ENCODE peak calls at places on chromosomes 12 and 14, in eight cellular contexts. C is stimulated activated naive CD8-positive, alpha-beta T cell treated with anti-CD3 and anti-CD28 coated beads, Interleukin-15, Interleukin-2, amounts not matched to agents 100 U/mL and 50 U/mL, for 24 hours; Q is activated CD4-positive, alpha-beta memory T cell treated with anti-CD3 and anti-CD28 coated beads, Interleukin-2, amount 10 ng/mL, durations not matched to agents 7 days and 5 days; M is LoVo; B is SJCRH30; U is NB4; W is stimulated activated CD8-positive, alpha-beta memory T cell treated with anti-CD3 and anti-CD28 coated beads, Interleukin-4, amount 100 ng/mL, for 24 hours; A is AG09319. Z is an unnamed sample.

GRCh38 chr12:4824415-4824814 is 85.3 kb upstream of the KCNA1 start:
- DNase-seq in Q (no peak), C (no peak), B (no peak), A (no peak), M (no peak), U (no peak), W (no peak), Z (no peak)

GRCh38 chr14:69701857-69702256 is 65.1 kb upstream of the SRSF5 start:
- DNase-seq in W (no peak), M (no peak), C (no peak), U (peak; percentile 19), B (no peak), A (no peak), Q (no peak), Z (no peak)

GRCh38 chr14:74425525-74426201 is 347 bp downstream of the SYNDIG1L start:
- DNase-seq in Q (peak; percentile 66), C (peak; percentile 68), A (no peak), M (peak; percentile 25), W (peak; percentile 23), B (no peak), U (peak; percentile 33), Z (no peak)

GRCh38 chr12:91383106-91383505 is 200.5 kb upstream of the DCN start:
- DNase-seq in W (no peak), C (no peak), Q (no peak), A (no peak), B (no peak), U (no peak), M (no peak), Z (no peak)

GRCh38 chr12:65596514-65597010 is 227.7 kb upstream of the HMGA2 start:
- DNase-seq in A (no peak), M (no peak), U (no peak), C (no peak), B (no peak), Q (no peak), W (no peak), Z (no peak)

GRCh38 chr12:91817512-91817911 is 328.1 kb downstream of the BTG1 start:
- DNase-seq in C (no peak), B (no peak), M (no peak), U (no peak), W (no peak), A (no peak), Q (no peak), Z (no peak)

GRCh38 chr14:60756847-60757246 is 22.3 kb downstream of the MNAT1 start:
- DNase-seq in A (no peak), U (no peak), Q (no peak), B (peak; percentile 13), M (no peak), C (no peak), W (no peak), Z (no peak)

GRCh38 chr12:28068467-28068866 is 95.9 kb upstream of the PTHLH start:
- DNase-seq in A (no peak), U (no peak), W (no peak), M (no peak), C (no peak), Q (no peak), B (no peak), Z (no peak)

GRCh38 chr14:32430326-32430725 is 101.2 kb downstream of the AKAP6 start:
- DNase-seq in C (no peak), B (peak; percentile 80), U (no peak), A (no peak), Q (peak; percentile 23), W (no peak), M (no peak), Z (no peak)

GRCh38 chr14:78997811-78998210 is 827.6 kb downstream of the NRXN3 start:
- DNase-seq in C (no peak), Q (no peak), M (no peak), W (no peak), A (no peak), B (peak; percentile 54), U (no peak), Z (no peak)

GRCh38 chr12:57460457-57461325 is 1.1 kb downstream of the GLI1 start:
- DNase-seq in M (no peak), U (no peak), W (no peak), Q (no peak), C (peak; percentile 30), B (peak; percentile 100), A (no peak), Z (no peak)

GRCh38 chr12:75877588-75878381 is 153.8 kb downstream of the PHLDA1 start:
- DNase-seq in M (no peak), W (no peak), Q (no peak), C (no peak), U (no peak), B (peak; percentile 20), A (no peak), Z (no peak)

GRCh38 chr14:45426685-45427282 is 173.8 kb upstream of the MIS18BP1 start:
- DNase-seq in Q (no peak), A (peak; percentile 0), B (peak; percentile 79), U (peak; percentile 51), W (no peak), C (no peak), M (peak; percentile 64), Z (peak; percentile 12)

GRCh38 chr14:93115069-93115919 is 431 bp downstream of the ITPK1 start:
- DNase-seq in A (peak; percentile 61), Q (peak; percentile 89), W (peak; percentile 80), M (peak; percentile 92), C (peak; percentile 91), U (peak; percentile 91), B (peak; percentile 85), Z (peak; percentile 92)

GRCh38 chr12:99059824-99060526 is 414.9 kb downstream of the APAF1 start:
- DNase-seq in Q (no peak), B (peak; percentile 18), M (no peak), W (no peak), C (no peak), A (no peak), U (no peak), Z (no peak)

GRCh38 chr14:35374273-35374681 is 30.3 kb downstream of the NFKBIA start:
- DNase-seq in M (peak; percentile 85), U (peak; percentile 81), B (no peak), A (peak; percentile 94), Q (no peak), W (no peak), C (no peak), Z (no peak)

GRCh38 chr14:100540926-100541620 is 46.1 kb downstream of the BEGAIN start:
- DNase-seq in B (peak; percentile 34), C (no peak), M (no peak), U (no peak), Q (no peak), W (no peak), A (no peak), Z (no peak)

Z was measured in NCI-H187.